ENCODE peak calls at places on chromosomes 16 and 17, in ten cellular contexts. I is GM13977; F is NCI-H1930; B is stimulated activated naive CD8-positive, alpha-beta T cell treated with anti-CD3 and anti-CD28 coated beads, Interleukin-15, Interleukin-2, amounts not matched to agents 100 U/mL and 50 U/mL, for 24 hours; M is GM04504; Z is left lung; V is sigmoid colon; J is stimulated activated CD8-positive, alpha-beta memory T cell treated with anti-CD3 and anti-CD28 coated beads, Interleukin-4, amount 100 ng/mL, for 24 hours; R is HepG2; Q is gastrocnemius medialis. K is an unnamed sample.

GRCh38 chr16:50526249-50526648 is 21.9 kb upstream of the NKD1 start:
- DNase-seq in B (no peak), Z (no peak), J (no peak), R (no peak), V (no peak), M (no peak), Q (no peak), I (no peak), F (no peak), K (no peak)

GRCh38 chr16:51243836-51244483 is 92.9 kb upstream of the SALL1 start:
- DNase-seq in B (no peak), R (peak), F (no peak), I (no peak), M (no peak), Z (no peak), J (no peak), Q (no peak), V (no peak), K (peak)

GRCh38 chr17:79202476-79202875 is 127.9 kb downstream of the ENGASE start:
- DNase-seq in B (no peak), M (no peak), Z (no peak), Q (no peak), I (no peak), R (no peak), J (no peak), F (no peak), V (no peak), K (no peak)

GRCh38 chr17:62189377-62189776 is 124.3 kb upstream of the MED13 start:
- DNase-seq in Z (no peak), V (no peak), B (no peak), Q (no peak), M (no peak), J (no peak), F (no peak), R (no peak), I (no peak), K (no peak)

GRCh38 chr17:81489012-81489968 is 23.3 kb downstream of the ACTG1 start:
- DNase-seq in M (no peak), Z (no peak), R (no peak), Q (no peak), J (no peak), F (peak), V (no peak), I (no peak), B (no peak), K (no peak)

GRCh38 chr16:63131503-63131902 is 1095.3 kb upstream of the CDH8 start:
- DNase-seq in R (no peak), B (no peak), M (no peak), I (no peak), V (no peak), J (no peak), Q (no peak), F (no peak), Z (no peak), K (no peak)

GRCh38 chr16:30941600-30942420 is 7.1 kb upstream of the ORAI3 start:
- DNase-seq in I (peak), B (peak), R (peak), F (peak), V (peak), J (peak), Q (peak), Z (peak), M (peak), K (peak)

GRCh38 chr17:81419333-81419885 is 24.2 kb downstream of the BAHCC1 start:
- DNase-seq in F (no peak), J (no peak), R (no peak), V (peak), Q (peak), Z (peak), M (peak), B (no peak), I (no peak), K (peak)

GRCh38 chr17:66580178-66580577 is 254.7 kb upstream of the CACNG5 start:
- DNase-seq in R (peak), V (peak), Q (no peak), J (no peak), I (no peak), Z (peak), F (no peak), B (no peak), M (no peak), K (no peak)

GRCh38 chr17:72763981-72764380 is 328.5 kb downstream of the SLC39A11 start:
- DNase-seq in V (no peak), F (no peak), J (no peak), I (no peak), Z (no peak), Q (no peak), R (no peak), B (no peak), M (no peak), K (no peak)

GRCh38 chr16:1561266-1561665 is 27.8 kb downstream of the TMEM204 start:
- DNase-seq in R (no peak), Q (no peak), B (no peak), Z (no peak), M (no peak), F (no peak), V (no peak), J (no peak), I (no peak), K (no peak)

GRCh38 chr17:78960945-78961344 is 18.8 kb downstream of the LGALS3BP start:
- DNase-seq in Z (peak), Q (peak), J (no peak), R (peak), F (no peak), B (no peak), V (no peak), M (no peak), I (no peak), K (no peak)

GRCh38 chr16:87145181-87146176 is 171.7 kb downstream of the C16orf95 start:
- DNase-seq in Q (no peak), F (no peak), M (no peak), V (no peak), I (no peak), J (no peak), Z (no peak), R (no peak), B (no peak), K (peak)

GRCh38 chr17:47698749-47699535 is 5.0 kb downstream of the TBKBP1 start:
- DNase-seq in I (peak), V (peak), Q (no peak), J (peak), F (peak), R (no peak), Z (peak), B (peak), M (peak), K (no peak)

GRCh38 chr17:45792995-45793755 is 9.1 kb downstream of the CRHR1 start:
- DNase-seq in J (no peak), R (no peak), I (no peak), F (no peak), B (no peak), Z (no peak), V (no peak), Q (no peak), M (no peak), K (no peak)

GRCh38 chr17:73514146-73514863 is 129.9 kb downstream of the SDK2 start:
- DNase-seq in V (no peak), M (no peak), B (no peak), J (no peak), I (no peak), Q (no peak), R (no peak), Z (no peak), F (no peak), K (no peak)

GRCh38 chr17:74078363-74078762 is 125.1 kb upstream of the RPL38 start:
- DNase-seq in Q (no peak), I (no peak), B (no peak), J (no peak), V (no peak), M (no peak), Z (no peak), F (no peak), R (no peak), K (no peak)

GRCh38 chr17:41678907-41679739 is 9.6 kb upstream of the EIF1 start:
- DNase-seq in R (no peak), F (no peak), I (peak), V (peak), Z (peak), B (peak), J (no peak), Q (no peak), M (no peak), K (peak)

GRCh38 chr17:17819561-17819995 is 17.2 kb downstream of the SREBF1 start:
- DNase-seq in Z (peak), R (peak), B (peak), Q (peak), V (peak), M (peak), I (peak), J (peak), F (no peak), K (peak)

GRCh38 chr17:681738-682137 is 32.9 kb downstream of the VPS53 start:
- DNase-seq in V (no peak), M (peak), I (no peak), J (no peak), F (no peak), B (no peak), Q (no peak), Z (no peak), R (no peak), K (no peak)

GRCh38 chr17:82356028-82356427 is 3.0 kb upstream of the TEX19 start:
- DNase-seq in J (no peak), Z (no peak), B (no peak), I (no peak), R (no peak), F (no peak), M (no peak), Q (no peak), V (no peak), K (no peak)

GRCh38 chr16:70644763-70645597 is 1.4 kb upstream of the IL34 start:
- DNase-seq in V (no peak), Z (no peak), B (no peak), M (no peak), Q (no peak), I (no peak), F (no peak), J (no peak), R (no peak), K (no peak)

GRCh38 chr17:65953316-65954147 is 238.4 kb downstream of the CEP112 start:
- DNase-seq in V (no peak), B (no peak), Z (no peak), J (no peak), I (no peak), Q (no peak), M (no peak), F (no peak), R (peak), K (no peak)